ENCODE peak calls at places on chromosomes 7 and 10, in eight cellular contexts. X is fibroblast of lung, F is upper lobe of right lung, C is endodermal cell, Q is sigmoid colon, J is adipocyte, U is GM23248, M is AG04450. S is an unnamed sample. For H3K27me3, the result is how much of the 10 kb centered on the place peaks cover.

GRCh38 chr7:6486438-6487183 is 38.9 kb upstream of the DAGLB start:
- DNase-seq in J (no peak), U (no peak), X (no peak), Q (no peak), F (peak), M (no peak), C (no peak), S (no peak)

GRCh38 chr7:125506331-125506730 is 576.7 kb upstream of the POT1 start:
- DNase-seq in C (peak), F (no peak), X (no peak), Q (no peak), M (no peak), J (no peak), U (no peak), S (no peak)

GRCh38 chr10:62689712-62690111 is 114.8 kb upstream of the ADO start:
- DNase-seq in X (no peak), Q (no peak), U (no peak), M (no peak), J (no peak), F (no peak), C (no peak), S (no peak)

GRCh38 chr10:132510174-132510611 is 27.4 kb upstream of the INPP5A start:
- DNase-seq in X (no peak), F (no peak), U (no peak), C (peak), J (no peak), Q (peak), M (no peak), S (peak)

GRCh38 chr7:66575398-66575797 is 53.3 kb upstream of the KCTD7 start:
- DNase-seq in J (no peak), Q (no peak), C (no peak), X (no peak), U (no peak), M (no peak), F (no peak), S (no peak)

GRCh38 chr10:112348759-112349158 is 25.2 kb upstream of the ACSL5 start:
- DNase-seq in Q (no peak), U (no peak), F (no peak), C (no peak), J (no peak), X (no peak), M (no peak), S (no peak)

GRCh38 chr7:148916186-148916585 is 32.1 kb upstream of the EZH2 start:
- DNase-seq in Q (no peak), C (no peak), F (no peak), M (peak), U (peak), X (peak), J (peak), S (no peak)

GRCh38 chr7:22802426-22802825 is 20.2 kb downstream of the TOMM7 start:
- DNase-seq in X (no peak), Q (no peak), F (no peak), M (no peak), J (no peak), C (peak), U (no peak), S (peak)

GRCh38 chr7:43535810-43536585 is 46.9 kb upstream of the STK17A start:
- DNase-seq in U (peak), X (peak), C (no peak), F (no peak), J (peak), M (peak), Q (no peak), S (no peak)

GRCh38 chr7:133911724-133912123 is 215.4 kb upstream of the LRGUK start:
- DNase-seq in J (no peak), U (no peak), M (no peak), Q (no peak), F (no peak), C (no peak), X (no peak), S (no peak)

GRCh38 chr7:1169409-1170368 is 9.7 kb upstream of the ZFAND2A start:
- DNase-seq in Q (peak), J (peak), F (peak), X (peak), C (peak), M (no peak), U (peak), S (peak)

GRCh38 chr7:2986561-2986960 is 57.1 kb downstream of the CARD11 start:
- DNase-seq in Q (peak), C (no peak), F (peak), U (no peak), X (no peak), M (no peak), J (no peak), S (no peak)

GRCh38 chr10:31426425-31426824 is 107.4 kb downstream of the ZEB1 start:
- DNase-seq in C (no peak), Q (no peak), X (peak), J (peak), F (no peak), U (peak), M (peak), S (no peak)

GRCh38 chr7:87875151-87876039 is 765 bp downstream of the SLC25A40 start:
- DNase-seq in J (no peak), M (no peak), Q (peak), X (no peak), U (peak), C (no peak), F (peak), S (peak)

GRCh38 chr10:3825244-3825643 is 40.2 kb upstream of the KLF6 start:
- DNase-seq in C (no peak), U (peak), M (no peak), Q (no peak), X (peak), J (peak), F (no peak), S (no peak)

GRCh38 chr7:5429253-5429856 is 5.7 kb upstream of the TNRC18 start:
- DNase-seq in C (no peak), Q (no peak), X (peak), M (no peak), U (peak), J (peak), F (peak), S (peak)

GRCh38 chr10:99329891-99330674 is 927 bp downstream of the CNNM1 start:
- DNase-seq in X (peak), U (peak), J (peak), C (peak), F (peak), M (no peak), Q (peak), S (peak)

GRCh38 chr10:89330537-89330936 is 2.7 kb downstream of the IFIT3 start:
- DNase-seq in J (no peak), C (no peak), F (no peak), U (no peak), X (peak), Q (no peak), M (no peak), S (no peak)

GRCh38 chr10:132977807-132978206 is 35.4 kb upstream of the CFAP46 start:
- DNase-seq in U (no peak), C (no peak), Q (no peak), J (no peak), F (peak), M (no peak), X (no peak), S (peak)

GRCh38 chr7:54858008-54858692 is 99.1 kb upstream of the SEC61G start:
- DNase-seq in Q (no peak), U (no peak), M (no peak), C (peak), J (no peak), F (no peak), X (no peak), S (no peak)

GRCh38 chr7:134254311-134254710 is 62.4 kb downstream of the SLC35B4 start:
- DNase-seq in U (peak), Q (no peak), X (no peak), F (no peak), C (no peak), J (no peak), M (no peak), S (no peak)

GRCh38 chr7:100132697-100133137 is 6.0 kb downstream of the MBLAC1 start:
- DNase-seq in C (peak), X (peak), J (peak), U (peak), Q (no peak), M (no peak), F (no peak), S (peak)

GRCh38 chr7:70693300-70693689 is 438.6 kb upstream of the GALNT17 start:
- DNase-seq in M (no peak), Q (no peak), F (peak), C (no peak), X (peak), U (peak), J (no peak), S (peak)
- H3K4me3 ChIP-seq in M (peak), Q (peak), F (peak), C (peak), X (peak), U (peak), J (peak), S (peak)

DNA sequence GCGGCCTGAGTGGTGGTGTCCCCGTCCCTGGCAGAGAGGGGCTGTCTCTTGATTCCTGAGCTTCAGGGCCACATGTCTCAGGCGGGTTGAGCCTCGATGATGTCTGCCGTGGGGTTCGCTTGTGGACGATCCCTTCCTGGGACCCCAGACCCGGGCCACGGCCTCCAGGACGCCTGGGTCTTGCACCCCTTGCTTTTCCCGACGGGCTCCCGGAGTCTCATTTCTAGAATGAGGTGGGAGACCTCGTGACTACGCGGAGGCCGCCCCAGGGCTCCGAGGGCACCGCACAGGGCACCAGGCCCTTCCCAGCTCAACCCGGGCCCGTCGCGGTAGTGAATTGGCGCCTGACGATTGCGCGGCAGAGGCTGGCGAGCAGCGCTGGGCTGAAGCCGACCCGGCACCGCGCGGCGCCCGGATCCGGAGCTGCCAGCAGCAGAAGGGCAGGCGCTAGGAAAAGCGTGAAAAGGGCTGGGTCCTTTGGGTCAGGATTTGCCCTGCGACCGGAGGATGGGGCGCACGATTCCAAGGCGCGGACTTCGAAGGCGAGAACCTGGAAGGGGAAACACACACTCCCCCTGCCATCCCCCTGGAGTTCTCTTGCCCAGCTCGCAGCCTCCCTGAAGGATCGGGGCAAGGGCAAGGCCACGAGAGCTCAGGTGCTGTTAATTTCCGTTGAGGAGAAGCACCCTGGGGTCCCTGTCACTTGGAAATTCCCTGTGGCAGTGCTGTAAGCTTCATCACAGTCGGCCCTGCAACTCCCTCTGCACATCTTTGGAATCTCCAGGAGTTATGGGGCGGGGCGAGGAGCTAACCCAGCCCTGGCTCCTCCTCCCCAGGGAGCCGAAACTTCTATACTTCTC is 15.5 kb downstream of the TLX1 start:
- DNase-seq in Q (peak), X (no peak), J (no peak), U (peak), F (peak), C (peak), M (no peak), S (peak)
- H3K27me3 ChIP-seq in Q (half or more), X (half or more), J (half or more), U (half or more), F (half or more), C (half or more), M (half or more), S (half or more)

GRCh38 chr7:129327076-129327475 is 102.2 kb downstream of the AHCYL2 start:
- DNase-seq in Q (no peak), M (no peak), J (no peak), U (no peak), C (no peak), F (no peak), X (no peak), S (no peak)
- H3K4me3 ChIP-seq in Q (no peak), M (no peak), J (no peak), U (no peak), C (no peak), F (no peak), X (no peak), S (no peak)

DNA sequence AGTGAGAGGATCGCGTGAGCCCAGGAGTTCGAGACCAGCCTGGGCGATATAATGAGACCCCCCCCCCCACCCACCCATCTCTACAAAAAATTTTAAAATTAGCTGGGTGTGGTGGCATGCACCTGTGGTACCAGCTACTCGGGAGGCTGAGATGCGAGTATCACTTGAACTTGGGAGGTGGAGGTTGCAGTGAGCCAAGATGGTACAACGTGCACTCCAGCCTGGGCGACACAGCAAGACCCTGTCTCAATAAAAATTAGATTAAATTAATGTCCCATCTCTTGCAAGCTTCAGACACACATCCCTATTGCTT is 391 bp upstream of the PROSER2 start:
- DNase-seq in C (no peak), F (no peak), Q (no peak), M (no peak), X (no peak), U (no peak), J (no peak), S (no peak)
- H3K27me3 ChIP-seq in C (under half), F (under half), Q (half or more), M (under half), X (under half), U (under half), J (under half), S (under half)

GRCh38 chr7:106717997-106718871 is 57.3 kb upstream of the CCDC71L start:
- DNase-seq in Q (no peak), J (peak), C (peak), U (peak), F (no peak), M (peak), X (peak), S (peak)
- H3K4me3 ChIP-seq in Q (no peak), J (peak), C (peak), U (no peak), F (no peak), M (no peak), X (no peak), S (no peak)

S was measured in H7.